ENCODE peak calls at places on chromosomes 11 and 22, in seven cellular contexts. One of them, this sample, is unnamed.

GRCh38 chr22:29039148-29039547 is 22.5 kb downstream of the C22orf31 start:
- DNase-seq in SK-N-DZ: no peak
- DNase-seq in neuronal stem cell: no peak
- DNase-seq in nucleus accumbens: no peak
- DNase-seq in Right ventricle myocardium inferior: no peak
- DNase-seq in fibroblast of lung: no peak
- DNase-seq in heart right ventricle: no peak
- DNase-seq in this sample: no peak

GRCh38 chr11:128476031-128476430 is 111.3 kb downstream of the ETS1 start:
- DNase-seq in SK-N-DZ: no peak
- DNase-seq in neuronal stem cell: no peak
- DNase-seq in nucleus accumbens: no peak
- DNase-seq in Right ventricle myocardium inferior: no peak
- DNase-seq in fibroblast of lung: no peak
- DNase-seq in heart right ventricle: no peak
- DNase-seq in this sample: no peak

GRCh38 chr11:13868710-13869403 is 93.7 kb upstream of the SPON1 start:
- DNase-seq in SK-N-DZ: no peak
- DNase-seq in neuronal stem cell: no peak
- DNase-seq in nucleus accumbens: no peak
- DNase-seq in Right ventricle myocardium inferior: no peak
- DNase-seq in fibroblast of lung: no peak
- DNase-seq in heart right ventricle: no peak
- DNase-seq in this sample: no peak

GRCh38 chr22:50630376-50630775 is 2.4 kb upstream of the ARSA start:
- DNase-seq in SK-N-DZ: no peak
- DNase-seq in neuronal stem cell: no peak
- DNase-seq in nucleus accumbens: no peak
- DNase-seq in Right ventricle myocardium inferior: no peak
- DNase-seq in fibroblast of lung: no peak
- DNase-seq in heart right ventricle: no peak
- DNase-seq in this sample: no peak

GRCh38 chr11:11860103-11860979 is 18.6 kb downstream of the USP47 start:
- DNase-seq in SK-N-DZ: no peak
- DNase-seq in neuronal stem cell: no peak
- DNase-seq in nucleus accumbens: no peak
- DNase-seq in Right ventricle myocardium inferior: no peak
- DNase-seq in fibroblast of lung: peak
- DNase-seq in heart right ventricle: no peak
- DNase-seq in this sample: no peak

GRCh38 chr22:32801436-32802290 is at the start of gene TIMP3:
- DNase-seq in SK-N-DZ: no peak
- DNase-seq in neuronal stem cell: peak
- DNase-seq in nucleus accumbens: peak
- DNase-seq in Right ventricle myocardium inferior: peak
- DNase-seq in fibroblast of lung: peak
- DNase-seq in heart right ventricle: peak
- DNase-seq in this sample: peak

GRCh38 chr11:133742388-133742787 is 102.9 kb downstream of the SPATA19 start:
- DNase-seq in SK-N-DZ: no peak
- DNase-seq in neuronal stem cell: no peak
- DNase-seq in nucleus accumbens: no peak
- DNase-seq in Right ventricle myocardium inferior: no peak
- DNase-seq in fibroblast of lung: no peak
- DNase-seq in heart right ventricle: no peak
- DNase-seq in this sample: no peak

GRCh38 chr11:36306888-36307287 is 10.8 kb downstream of the PRR5L start:
- DNase-seq in SK-N-DZ: peak
- DNase-seq in neuronal stem cell: no peak
- DNase-seq in nucleus accumbens: no peak
- DNase-seq in Right ventricle myocardium inferior: no peak
- DNase-seq in fibroblast of lung: peak
- DNase-seq in heart right ventricle: no peak
- DNase-seq in this sample: no peak

GRCh38 chr11:30100514-30100913 is 83.7 kb upstream of the KCNA4 start:
- DNase-seq in SK-N-DZ: no peak
- DNase-seq in neuronal stem cell: no peak
- DNase-seq in nucleus accumbens: no peak
- DNase-seq in Right ventricle myocardium inferior: no peak
- DNase-seq in fibroblast of lung: no peak
- DNase-seq in heart right ventricle: no peak
- DNase-seq in this sample: no peak

GRCh38 chr22:45328822-45329535 is 19.2 kb downstream of the FAM118A start:
- DNase-seq in SK-N-DZ: no peak
- DNase-seq in neuronal stem cell: no peak
- DNase-seq in nucleus accumbens: no peak
- DNase-seq in Right ventricle myocardium inferior: no peak
- DNase-seq in fibroblast of lung: no peak
- DNase-seq in heart right ventricle: no peak
- DNase-seq in this sample: peak

GRCh38 chr11:115895594-115895993 is 391.4 kb upstream of the CADM1 start:
- DNase-seq in SK-N-DZ: no peak
- DNase-seq in neuronal stem cell: no peak
- DNase-seq in nucleus accumbens: no peak
- DNase-seq in Right ventricle myocardium inferior: no peak
- DNase-seq in fibroblast of lung: no peak
- DNase-seq in heart right ventricle: no peak
- DNase-seq in this sample: no peak